ENCODE peak calls at places on chromosomes 11 and 22, in four cellular contexts. F is stimulated activated CD4-positive, alpha-beta T cell treated with anti-CD3 and anti-CD28 coated beads, Interleukin-2, amount 100 ng/mL, for 48 hours; Y is endothelial cell; B is AG08396. P is an unnamed sample.

GRCh38 chr11:65780770-65781151 is at the start of gene AP5B1:
- DNase-seq in Y (peak; percentile 38), B (peak; percentile 91), F (peak; percentile 59), P (peak; percentile 72)

GRCh38 chr22:47794851-47795250 is 1032.4 kb downstream of the TBC1D22A start:
- DNase-seq in B (no peak), Y (no peak), F (no peak), P (no peak)

GRCh38 chr11:536841-537621 is at the start of gene LRRC56:
- DNase-seq in F (peak; percentile 87), B (peak; percentile 98), Y (peak; percentile 76), P (no peak)

GRCh38 chr22:47288640-47289039 is 526.2 kb downstream of the TBC1D22A start:
- DNase-seq in B (no peak), F (no peak), Y (no peak), P (no peak)

GRCh38 chr11:3165152-3165705 is at the start of gene OSBPL5:
- DNase-seq in F (peak; percentile 34), Y (peak; percentile 60), B (peak; percentile 89), P (peak; percentile 64)

GRCh38 chr11:6475936-6476335 is 2.2 kb upstream of the TRIM3 start:
- DNase-seq in B (no peak), F (no peak), Y (no peak), P (no peak)

GRCh38 chr11:29916040-29916439 is 100.8 kb downstream of the KCNA4 start:
- DNase-seq in B (no peak), F (no peak), Y (no peak), P (no peak)

GRCh38 chr11:94925422-94926270 is 47.7 kb downstream of the CWC15 start:
- DNase-seq in B (no peak), Y (no peak), F (no peak), P (no peak)

GRCh38 chr22:41367039-41367679 is 14.6 kb upstream of the TEF start:
- DNase-seq in B (peak; percentile 97), F (no peak), Y (no peak), P (peak; percentile 99)

GRCh38 chr11:48165426-48165825 is 51.2 kb upstream of the OR4B1 start:
- DNase-seq in F (no peak), B (no peak), Y (no peak), P (no peak)

GRCh38 chr22:17570851-17571631 is 7.7 kb downstream of the SLC25A18 start:
- DNase-seq in F (no peak), B (peak; percentile 83), Y (no peak), P (peak; percentile 50)

GRCh38 chr22:44449061-44449682 is 48.9 kb downstream of the RTL6 start:
- DNase-seq in B (peak; percentile 76), F (no peak), Y (no peak), P (peak; percentile 98)

GRCh38 chr11:132365650-132366049 is 995.2 kb downstream of the NTM start:
- DNase-seq in F (no peak), Y (no peak), B (no peak), P (no peak)

GRCh38 chr22:17960695-17961442 is 63.5 kb downstream of the MICAL3 start:
- DNase-seq in Y (no peak), F (no peak), B (no peak), P (no peak)

GRCh38 chr11:63445720-63446119 is 45.2 kb downstream of the PLAAT5 start:
- DNase-seq in F (no peak), Y (no peak), B (peak; percentile 14), P (no peak)

GRCh38 chr11:124751741-124752470 is at the start of gene VSIG2:
- DNase-seq in F (no peak), Y (no peak), B (peak; percentile 3), P (no peak)

P was measured in MG63.